ENCODE peak calls at places on chromosomes 6 and 20, in five cellular contexts. One of them, this sample, is unnamed.

GRCh38 chr6:52221302-52221701 is 23.0 kb downstream of the IL17F start:
- DNase-seq in GM18507: no peak
- DNase-seq in heart left ventricle: no peak
- DNase-seq in T-helper 2 cell: peak
- DNase-seq in DMS153: no peak
- DNase-seq in this sample: no peak

GRCh38 chr6:157213897-157214296 is 109.4 kb downstream of the TMEM242 start:
- DNase-seq in GM18507: no peak
- DNase-seq in heart left ventricle: no peak
- DNase-seq in T-helper 2 cell: no peak
- DNase-seq in DMS153: no peak
- DNase-seq in this sample: no peak

GRCh38 chr20:32516583-32516982 is 68.5 kb downstream of the NOL4L start:
- DNase-seq in GM18507: no peak
- DNase-seq in heart left ventricle: no peak
- DNase-seq in T-helper 2 cell: no peak
- DNase-seq in DMS153: no peak
- DNase-seq in this sample: no peak

GRCh38 chr20:52619101-52619500 is 353.1 kb upstream of the TSHZ2 start:
- DNase-seq in GM18507: no peak
- DNase-seq in heart left ventricle: no peak
- DNase-seq in T-helper 2 cell: no peak
- DNase-seq in DMS153: no peak
- DNase-seq in this sample: no peak

GRCh38 chr20:53736757-53737403 is 143.2 kb upstream of the ZNF217 start:
- DNase-seq in GM18507: no peak
- DNase-seq in heart left ventricle: no peak
- DNase-seq in T-helper 2 cell: no peak
- DNase-seq in DMS153: no peak
- DNase-seq in this sample: no peak

GRCh38 chr6:41073968-41074691 is 1.4 kb downstream of the NFYA start:
- DNase-seq in GM18507: no peak
- DNase-seq in heart left ventricle: no peak
- DNase-seq in T-helper 2 cell: no peak
- DNase-seq in DMS153: no peak
- DNase-seq in this sample: no peak

GRCh38 chr20:25496968-25497401 is 88.3 kb downstream of the NINL start:
- DNase-seq in GM18507: no peak
- DNase-seq in heart left ventricle: no peak
- DNase-seq in T-helper 2 cell: no peak
- DNase-seq in DMS153: no peak
- DNase-seq in this sample: peak

GRCh38 chr20:10487354-10488115 is 52.4 kb downstream of the SLX4IP start:
- DNase-seq in GM18507: no peak
- DNase-seq in heart left ventricle: peak
- DNase-seq in T-helper 2 cell: no peak
- DNase-seq in DMS153: no peak
- DNase-seq in this sample: no peak

GRCh38 chr6:119479860-119480655 is 130.5 kb upstream of the MAN1A1 start:
- DNase-seq in GM18507: no peak
- DNase-seq in heart left ventricle: no peak
- DNase-seq in T-helper 2 cell: no peak
- DNase-seq in DMS153: no peak
- DNase-seq in this sample: no peak

GRCh38 chr6:13427838-13428527 is 59.4 kb downstream of the GFOD1 start:
- DNase-seq in GM18507: peak
- DNase-seq in heart left ventricle: no peak
- DNase-seq in T-helper 2 cell: peak
- DNase-seq in DMS153: no peak
- DNase-seq in this sample: peak

GRCh38 chr6:84738996-84739865 is 25.2 kb downstream of the TBX18 start:
- DNase-seq in GM18507: no peak
- DNase-seq in heart left ventricle: no peak
- DNase-seq in T-helper 2 cell: no peak
- DNase-seq in DMS153: no peak
- DNase-seq in this sample: no peak

GRCh38 chr6:5504078-5504477 is 242.8 kb downstream of the FARS2 start:
- DNase-seq in GM18507: no peak
- DNase-seq in heart left ventricle: no peak
- DNase-seq in T-helper 2 cell: no peak
- DNase-seq in DMS153: no peak
- DNase-seq in this sample: no peak

GRCh38 chr20:51594206-51594998 is 51.9 kb upstream of the NFATC2 start:
- DNase-seq in GM18507: no peak
- DNase-seq in heart left ventricle: no peak
- DNase-seq in T-helper 2 cell: no peak
- DNase-seq in DMS153: no peak
- DNase-seq in this sample: no peak

GRCh38 chr6:92559002-92559401 is 860.4 kb downstream of the EPHA7 start:
- DNase-seq in GM18507: no peak
- DNase-seq in heart left ventricle: no peak
- DNase-seq in T-helper 2 cell: no peak
- DNase-seq in DMS153: no peak
- DNase-seq in this sample: no peak

GRCh38 chr6:23091795-23092194 is 522.4 kb downstream of the HDGFL1 start:
- DNase-seq in GM18507: no peak
- DNase-seq in heart left ventricle: no peak
- DNase-seq in T-helper 2 cell: no peak
- DNase-seq in DMS153: no peak
- DNase-seq in this sample: no peak

GRCh38 chr20:10696650-10697049 is 22.9 kb upstream of the JAG1 start:
- DNase-seq in GM18507: no peak
- DNase-seq in heart left ventricle: no peak
- DNase-seq in T-helper 2 cell: no peak
- DNase-seq in DMS153: no peak
- DNase-seq in this sample: no peak

GRCh38 chr20:4726710-4727391 is 5.1 kb downstream of the PRND start:
- DNase-seq in GM18507: peak
- DNase-seq in heart left ventricle: no peak
- DNase-seq in T-helper 2 cell: no peak
- DNase-seq in DMS153: no peak
- DNase-seq in this sample: no peak